ENCODE peak calls at places on chromosomes 5 and 9, in four cellular contexts. E is BE2C; X is heart right ventricle; H is CD8-positive, alpha-beta memory T cell. V is an unnamed sample.

GRCh38 chr5:107557051-107557658 is 113.6 kb downstream of the EFNA5 start:
- DNase-seq in E (peak), H (no peak), X (peak), V (peak)

GRCh38 chr5:77719666-77720363 is 56.3 kb downstream of the TBCA start:
- DNase-seq in H (no peak), E (no peak), X (no peak), V (no peak)

GRCh38 chr5:157747766-157748700 is 4.5 kb downstream of the LSM11 start:
- DNase-seq in H (no peak), E (no peak), X (no peak), V (no peak)

GRCh38 chr5:1386274-1386717 is 41.4 kb upstream of the CLPTM1L start:
- DNase-seq in X (peak), E (peak), H (peak), V (peak)

GRCh38 chr9:133184971-133185370 is 21.3 kb upstream of the GBGT1 start:
- DNase-seq in H (peak), X (peak), E (peak), V (no peak)

GRCh38 chr5:143168171-143168681 is 235.3 kb downstream of the NR3C1 start:
- DNase-seq in X (no peak), H (no peak), E (no peak), V (no peak)

GRCh38 chr9:7756088-7756487 is 43.5 kb downstream of the DMAC1 start:
- DNase-seq in H (no peak), X (no peak), E (no peak), V (no peak)

GRCh38 chr5:173556142-173557028 is 60.1 kb downstream of the BOD1 start:
- DNase-seq in E (no peak), X (no peak), H (no peak), V (peak)

GRCh38 chr5:5900350-5900749 is 477.9 kb downstream of the ICE1 start:
- DNase-seq in H (no peak), E (no peak), X (no peak), V (no peak)
- H3K4me3 ChIP-seq in H (no peak), E (no peak), X (no peak), V (no peak)

DNA sequence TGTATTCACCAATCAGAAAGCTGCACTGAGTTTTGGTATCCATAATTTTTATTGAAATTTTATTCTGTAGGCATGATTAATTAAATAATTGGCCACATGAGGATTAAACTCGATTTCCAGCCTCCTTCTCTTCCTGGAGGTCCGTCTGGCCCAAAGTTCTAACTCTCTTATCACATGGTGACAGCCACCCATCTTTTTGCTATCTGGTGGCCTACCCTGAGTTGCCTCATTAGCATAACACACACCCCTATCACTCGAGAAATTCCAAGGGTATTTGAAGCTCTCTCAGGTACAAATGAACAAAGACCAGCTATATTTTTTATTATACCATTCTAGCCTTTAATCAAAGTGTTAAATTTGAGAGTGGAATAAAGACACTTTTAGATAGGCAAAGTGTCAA is 57.7 kb downstream of the APC start:
- DNase-seq in E (no peak), H (no peak), X (no peak), V (no peak)
- H3K4me3 ChIP-seq in E (no peak), H (no peak), X (no peak), V (peak)

GRCh38 chr5:134250949-134251348 is 25.1 kb upstream of the PPP2CA start:
- DNase-seq in H (no peak), E (no peak), X (no peak), V (no peak)

GRCh38 chr5:134249469-134250379 is 23.9 kb upstream of the PPP2CA start:
- DNase-seq in H (no peak), X (peak), E (no peak), V (no peak)

GRCh38 chr5:134255418-134256150 is 29.7 kb upstream of the PPP2CA start:
- DNase-seq in H (no peak), X (no peak), E (no peak), V (no peak)

GRCh38 chr5:134248271-134248670 is 22.4 kb upstream of the PPP2CA start:
- DNase-seq in H (no peak), X (no peak), E (no peak), V (no peak)

DNA sequence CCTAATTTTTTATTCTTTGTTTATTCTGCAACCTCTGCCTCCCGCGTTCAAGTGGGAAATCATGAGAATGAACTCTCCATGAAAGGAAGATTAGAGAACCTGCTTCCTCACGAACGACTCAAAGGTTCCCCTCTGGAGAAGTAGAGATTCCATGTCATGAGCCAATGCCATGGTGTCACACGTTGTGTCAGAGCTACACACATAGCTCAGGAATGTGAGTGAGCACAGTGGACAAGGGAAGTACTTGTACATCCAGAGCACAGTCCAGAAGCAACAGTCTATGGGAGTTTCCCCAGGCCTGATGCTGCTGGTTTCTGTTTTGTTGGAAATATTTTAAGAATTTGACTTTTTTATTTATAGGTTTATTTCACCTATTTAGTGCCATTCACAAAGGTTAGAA is 26.8 kb upstream of the PPP2CA start:
- DNase-seq in E (no peak), H (no peak), X (no peak), V (no peak)
- H3K4me3 ChIP-seq in E (no peak), H (no peak), X (no peak), V (no peak)

DNA sequence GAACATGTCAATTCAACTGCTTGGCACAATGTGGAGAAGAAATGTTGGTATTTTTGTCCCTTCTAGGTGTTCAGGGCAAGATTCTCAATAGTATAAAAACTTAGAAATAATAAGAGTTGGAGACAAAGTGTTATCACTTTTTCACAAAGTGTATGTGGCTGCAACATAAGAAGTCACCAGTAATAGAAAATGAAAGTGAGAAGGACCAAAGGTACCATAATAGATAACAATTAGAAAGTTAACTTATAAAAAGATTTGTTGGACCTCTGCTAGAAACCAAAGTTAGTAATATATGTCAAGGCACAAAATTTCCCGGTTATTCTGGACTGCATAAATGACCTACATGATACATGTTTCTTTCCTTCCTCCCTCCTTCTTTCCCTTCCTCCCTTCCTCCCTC is 1535.3 kb downstream of the EFNA5 start:
- DNase-seq in E (no peak), H (no peak), X (no peak), V (no peak)
- H3K4me3 ChIP-seq in E (no peak), H (no peak), X (no peak), V (no peak)

GRCh38 chr5:153147891-153148623 is 342.4 kb upstream of the GRIA1 start:
- DNase-seq in E (no peak), H (no peak), X (no peak), V (peak)
- H3K4me3 ChIP-seq in E (no peak), H (no peak), X (no peak), V (no peak)

GRCh38 chr9:19493174-19493811 is 84.5 kb downstream of the ACER2 start:
- DNase-seq in E (peak), H (peak), X (peak), V (peak)
- H3K4me3 ChIP-seq in E (peak), H (peak), X (peak), V (no peak)

GRCh38 chr5:177359451-177359851 is 1.7 kb downstream of the RGS14 start:
- DNase-seq in E (no peak), H (no peak), X (no peak), V (no peak)

GRCh38 chr5:177356756-177357458 is 817 bp upstream of the RGS14 start:
- DNase-seq in X (no peak), E (no peak), H (no peak), V (no peak)

GRCh38 chr5:177359860-177360259 is 2.1 kb downstream of the RGS14 start:
- DNase-seq in E (no peak), H (no peak), X (no peak), V (no peak)

GRCh38 chr5:177357459-177358332 is at the start of gene RGS14:
- DNase-seq in E (no peak), H (peak), X (no peak), V (no peak)

GRCh38 chr5:177358333-177358939 is 712 bp downstream of the RGS14 start:
- DNase-seq in X (no peak), E (no peak), H (no peak), V (no peak)
- H3K4me3 ChIP-seq in X (peak), E (no peak), H (peak), V (no peak)